ENCODE peak calls at places on chromosomes 12 and 14, in seven cellular contexts. Z, G, E, J, A, U and O are unnamed samples.

GRCh38 chr14:23430733-23431105 is 4.7 kb downstream of the MYH7 start:
- DNase-seq in E (no peak), Z (no peak), G (no peak), J (no peak), U (no peak), A (no peak), O (peak; percentile 4)

GRCh38 chr14:101476931-101477553 is 84.3 kb upstream of the DIO3 start:
- DNase-seq in J (no peak), G (no peak), U (peak; percentile 45), Z (peak; percentile 49), A (peak; percentile 80), E (no peak), O (no peak)

GRCh38 chr12:64665506-64665905 is 55.2 kb downstream of the RASSF3 start:
- DNase-seq in J (peak; percentile 68), E (no peak), A (peak; percentile 77), Z (no peak), U (peak; percentile 90), G (no peak), O (peak; percentile 18)

GRCh38 chr14:50677527-50678063 is 9.5 kb upstream of the SAV1 start:
- DNase-seq in J (peak; percentile 74), U (no peak), E (no peak), A (no peak), Z (peak; percentile 1), G (peak; percentile 43), O (peak; percentile 72)

GRCh38 chr14:68412505-68413496 is 380.1 kb downstream of the ZFP36L1 start:
- DNase-seq in U (no peak), A (no peak), Z (no peak), E (no peak), J (peak; percentile 17), G (no peak), O (no peak)

GRCh38 chr12:51246254-51246853 is 7.7 kb downstream of the DAZAP2 start:
- DNase-seq in J (peak; percentile 49), A (no peak), G (peak; percentile 59), E (no peak), Z (no peak), U (peak; percentile 53), O (peak; percentile 53)

GRCh38 chr12:58301337-58302122 is 360.2 kb downstream of the ATP23 start:
- DNase-seq in Z (no peak), A (no peak), J (no peak), G (no peak), U (no peak), E (no peak), O (no peak)

GRCh38 chr12:30953946-30954766 is 27.6 kb downstream of the TSPAN11 start:
- DNase-seq in J (no peak), A (no peak), Z (peak; percentile 2), G (no peak), E (no peak), U (no peak), O (no peak)

GRCh38 chr14:101887219-101887618 is 77.2 kb upstream of the DYNC1H1 start:
- DNase-seq in E (no peak), U (no peak), Z (no peak), J (no peak), G (no peak), A (no peak), O (no peak)

GRCh38 chr14:106875503-106875902 is 1349.1 kb downstream of the TMEM121 start:
- DNase-seq in Z (no peak), J (no peak), G (no peak), A (no peak), U (peak; percentile 77), E (no peak), O (no peak)

GRCh38 chr12:75951399-75952228 is 80.0 kb downstream of the PHLDA1 start:
- DNase-seq in U (no peak), J (peak; percentile 43), Z (no peak), G (peak; percentile 24), A (no peak), E (no peak), O (no peak)

GRCh38 chr12:53550595-53550994 is 43.3 kb upstream of the NPFF start:
- DNase-seq in J (no peak), G (peak; percentile 51), Z (no peak), U (no peak), E (no peak), A (no peak), O (no peak)

DNA sequence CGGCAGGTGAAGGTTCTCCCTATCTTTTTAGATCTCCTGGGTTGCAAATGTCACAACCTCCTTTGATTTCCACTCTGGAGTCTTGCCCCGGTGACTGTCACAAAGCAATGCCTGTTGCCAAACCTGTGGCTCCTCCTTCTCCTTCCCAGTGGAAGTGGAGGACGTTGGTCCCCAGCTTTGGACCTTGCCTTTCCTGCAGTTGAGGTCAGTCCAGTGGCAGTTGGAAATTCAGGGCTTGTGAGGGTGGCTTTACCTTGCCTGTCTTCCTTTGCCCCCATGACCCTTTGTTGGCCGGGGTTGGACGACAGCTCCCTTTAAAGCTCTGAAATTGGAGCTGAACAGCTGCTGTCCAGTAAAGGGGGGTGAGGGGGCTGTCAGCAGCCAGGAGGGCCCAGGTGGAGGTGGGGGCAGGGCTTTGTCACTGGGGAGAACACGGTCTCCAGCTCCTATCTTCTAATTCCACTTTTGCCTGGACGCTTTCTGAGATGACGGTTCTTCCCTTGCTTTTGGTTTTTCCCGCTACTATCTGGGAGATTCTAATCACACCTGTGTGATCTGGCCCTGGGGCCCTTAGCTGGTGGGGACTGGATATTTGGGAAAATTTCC is 4.1 kb downstream of the TEAD4 start:
- DNase-seq in A (peak; percentile 70), Z (peak; percentile 96), G (no peak), E (no peak), J (peak; percentile 27), U (no peak), O (no peak)
- H4K20me1 ChIP-seq in A (peaks cover 31% of the 10 kb centered on the region), Z (peaks cover 10% of the 10 kb centered on the region), G (no peaks in the 10 kb centered on the region), E (no peaks in the 10 kb centered on the region), J (no peaks in the 10 kb centered on the region), U (no peaks in the 10 kb centered on the region), O (peaks cover 44% of the 10 kb centered on the region)

DNA sequence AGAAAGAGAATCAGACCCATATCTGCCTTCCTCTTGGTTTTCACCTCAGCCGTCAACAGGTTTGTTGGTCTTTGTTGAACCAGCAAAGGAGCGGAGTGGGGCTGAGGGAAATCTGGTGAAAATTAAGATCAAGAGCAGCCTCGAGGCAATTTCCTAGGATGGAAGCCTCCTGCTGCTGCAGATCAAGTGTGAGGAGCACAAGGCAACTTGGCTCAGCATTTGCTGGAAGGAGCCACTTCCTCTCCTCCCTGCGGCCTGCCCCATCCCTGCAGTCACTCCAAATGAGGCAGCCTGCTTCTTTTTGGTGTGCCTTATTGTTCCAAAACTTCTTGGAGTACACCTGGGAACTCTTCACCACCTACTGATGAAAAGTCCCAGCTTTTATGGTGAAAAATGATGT is 4.9 kb downstream of the TC2N start:
- DNase-seq in G (no peak), A (no peak), Z (no peak), J (no peak), E (no peak), U (no peak), O (no peak)
- H3K4me1 ChIP-seq in G (peaks cover 2% of the 10 kb centered on the region), A (peaks cover 6% of the 10 kb centered on the region), Z (no peaks in the 10 kb centered on the region), J (no peaks in the 10 kb centered on the region), E (no peaks in the 10 kb centered on the region), U (no peaks in the 10 kb centered on the region), O (peaks cover 9% of the 10 kb centered on the region)

GRCh38 chr12:95238150-95238549 is 20.5 kb downstream of the VEZT start:
- DNase-seq in J (no peak), E (no peak), G (no peak), Z (no peak), U (no peak), A (no peak), O (no peak)
- H4K20me1 ChIP-seq in J (no peaks in the 10 kb centered on the region), E (peaks cover 7% of the 10 kb centered on the region), G (no peaks in the 10 kb centered on the region), Z (peaks cover 5% of the 10 kb centered on the region), U (peaks cover 6% of the 10 kb centered on the region), A (peaks cover 10% of the 10 kb centered on the region), O (peaks cover 47% of the 10 kb centered on the region)

GRCh38 chr12:62931481-62931880 is 3.5 kb downstream of the PPM1H start:
- DNase-seq in U (no peak), G (no peak), Z (no peak), A (no peak), E (no peak), J (no peak), O (no peak)
- H3K4me1 ChIP-seq in U (peaks cover 10% of the 10 kb centered on the region), G (peaks cover 5% of the 10 kb centered on the region), Z (peaks cover 68% of the 10 kb centered on the region), A (peaks cover 63% of the 10 kb centered on the region), E (peaks cover 10% of the 10 kb centered on the region), J (peaks cover 8% of the 10 kb centered on the region), O (peaks cover 14% of the 10 kb centered on the region)

GRCh38 chr12:88571543-88571942 is 8.7 kb downstream of the KITLG start:
- DNase-seq in E (no peak), U (no peak), Z (no peak), A (no peak), G (no peak), J (no peak), O (no peak)
- H4K20me1 ChIP-seq in E (no peaks in the 10 kb centered on the region), U (no peaks in the 10 kb centered on the region), Z (no peaks in the 10 kb centered on the region), A (no peaks in the 10 kb centered on the region), G (no peaks in the 10 kb centered on the region), J (no peaks in the 10 kb centered on the region), O (peaks cover 29% of the 10 kb centered on the region)

DNA sequence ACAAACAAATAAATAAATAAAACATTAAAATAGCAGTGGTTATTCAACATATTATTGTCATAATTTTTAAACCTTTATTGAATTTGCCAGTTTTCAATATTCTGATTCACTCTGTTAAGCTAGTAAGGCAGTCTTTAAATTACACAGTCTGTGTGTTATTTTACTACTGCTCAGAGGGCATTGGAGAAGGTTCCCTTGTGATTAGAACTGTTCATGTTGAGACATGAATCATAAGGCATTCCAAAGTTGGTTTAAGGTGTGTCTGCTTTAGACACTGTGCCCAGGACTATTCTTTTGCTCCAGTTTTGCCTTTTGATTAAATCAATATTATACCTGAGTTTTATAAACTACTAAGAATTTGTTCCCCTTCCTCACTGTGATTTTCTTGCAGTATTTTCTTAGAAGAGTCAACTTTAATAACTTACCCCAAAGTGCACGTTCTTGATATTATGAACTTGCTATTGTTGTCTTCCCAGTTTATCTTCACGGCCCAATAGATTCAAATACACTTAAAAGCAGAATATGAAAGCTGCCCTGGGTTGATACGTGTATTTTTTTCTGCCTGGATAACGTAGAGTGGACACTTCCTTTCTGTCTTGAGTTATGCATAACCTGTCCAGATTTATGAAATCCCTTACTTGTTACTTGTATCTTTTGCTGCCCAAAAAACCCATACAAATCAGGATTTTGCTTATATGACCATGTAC is 105.3 kb upstream of the BCAT1 start:
- DNase-seq in J (no peak), E (peak; percentile 64), Z (no peak), G (no peak), U (peak; percentile 72), A (no peak), O (peak; percentile 5)
- H3K4me1 ChIP-seq in J (no peaks in the 10 kb centered on the region), E (peaks cover 32% of the 10 kb centered on the region), Z (peaks cover 18% of the 10 kb centered on the region), G (peaks cover 2% of the 10 kb centered on the region), U (peaks cover 57% of the 10 kb centered on the region), A (peaks cover 7% of the 10 kb centered on the region), O (no peaks in the 10 kb centered on the region)